ENCODE peak calls at places on chromosome 15, in four cellular contexts. D is neural crest cell, L is GM04504, C is Calu3. A is an unnamed sample.

GRCh38 chr15:25541228-25541627 is 102.4 kb upstream of the UBE3A start:
- DNase-seq in D (no peak), L (no peak), C (no peak), A (no peak)

GRCh38 chr15:58457466-58457965 is 25.7 kb downstream of the LIPC start:
- DNase-seq in D (no peak), L (peak; percentile 55), C (no peak), A (no peak)

GRCh38 chr15:76983588-76984379 is 11.1 kb upstream of the PSTPIP1 start:
- DNase-seq in D (no peak), L (no peak), C (no peak), A (no peak)

GRCh38 chr15:82021992-82022391 is 23.8 kb downstream of the MEX3B start:
- DNase-seq in D (no peak), L (no peak), C (no peak), A (no peak)

GRCh38 chr15:90178468-90179435 is 22.4 kb upstream of the SEMA4B start:
- DNase-seq in D (no peak), L (no peak), C (no peak), A (no peak)

GRCh38 chr15:76904461-76905012 is 603 bp downstream of the SCAPER start:
- DNase-seq in D (peak; percentile 22), L (peak; percentile 1), C (peak; percentile 27), A (no peak)

GRCh38 chr15:96495386-96495785 is 164.9 kb downstream of the NR2F2 start:
- DNase-seq in D (no peak), L (no peak), C (no peak), A (no peak)

GRCh38 chr15:70066422-70066821 is 31.3 kb downstream of the TLE3 start:
- DNase-seq in D (no peak), L (no peak), C (no peak), A (no peak)

GRCh38 chr15:52098328-52098727 is 14.2 kb downstream of the BCL2L10 start:
- DNase-seq in D (no peak), L (no peak), C (no peak), A (no peak)

GRCh38 chr15:96693990-96694517 is 363.6 kb downstream of the NR2F2 start:
- DNase-seq in D (no peak), L (no peak), C (no peak), A (no peak)